ENCODE peak calls at places on chromosome 22, in five cellular contexts. B is NB4, I is GM13976, M is IMR-90, W is RWPE1. R is an unnamed sample.

GRCh38 chr22:18119409-18120110 is 9.0 kb downstream of the TUBA8 start:
- DNase-seq in B (no peak), W (no peak), I (no peak), M (no peak), R (no peak)

GRCh38 chr22:20436309-20437252 is 1.0 kb downstream of the SCARF2 start:
- DNase-seq in I (peak), B (no peak), W (no peak), M (peak), R (no peak)

GRCh38 chr22:39349506-39349966 is 255 bp upstream of the SYNGR1 start:
- DNase-seq in B (no peak), M (no peak), I (peak), W (no peak), R (no peak)

GRCh38 chr22:25235547-25236290 is 16.3 kb downstream of the CRYBB2 start:
- DNase-seq in W (peak), I (peak), B (peak), M (peak), R (peak)

GRCh38 chr22:42844756-42845155 is 12.3 kb downstream of the ARFGAP3 start:
- DNase-seq in I (no peak), W (peak), M (peak), B (no peak), R (peak)

GRCh38 chr22:42357634-42358296 is 74.4 kb downstream of the NFAM1 start:
- DNase-seq in I (no peak), M (no peak), B (no peak), W (peak), R (peak)

GRCh38 chr22:26550498-26551033 is 38.3 kb upstream of the TFIP11 start:
- DNase-seq in W (no peak), I (no peak), M (peak), B (no peak), R (no peak)

GRCh38 chr22:50305658-50306566 is 1.5 kb downstream of the PLXNB2 start:
- DNase-seq in W (peak), M (peak), B (peak), I (peak), R (peak)

GRCh38 chr22:19166421-19166820 is 12.1 kb downstream of the SLC25A1 start:
- DNase-seq in W (no peak), I (no peak), B (no peak), M (no peak), R (no peak)

GRCh38 chr22:19167106-19167869 is 11.2 kb downstream of the SLC25A1 start:
- DNase-seq in B (no peak), M (no peak), W (no peak), I (no peak), R (no peak)

GRCh38 chr22:19168088-19168890 is 10.2 kb downstream of the SLC25A1 start:
- DNase-seq in I (no peak), W (no peak), M (no peak), B (no peak), R (no peak)

GRCh38 chr22:19169002-19169946 is 9.3 kb downstream of the SLC25A1 start:
- DNase-seq in W (no peak), B (no peak), M (no peak), I (no peak), R (no peak)

GRCh38 chr22:19164425-19164824 is 14.1 kb downstream of the SLC25A1 start:
- DNase-seq in I (no peak), W (no peak), M (no peak), B (no peak), R (no peak)
- TF ChIP-seq CTCF in I (no peak), W (no peak), M (no peak), B (no peak), R (no peak)

DNA sequence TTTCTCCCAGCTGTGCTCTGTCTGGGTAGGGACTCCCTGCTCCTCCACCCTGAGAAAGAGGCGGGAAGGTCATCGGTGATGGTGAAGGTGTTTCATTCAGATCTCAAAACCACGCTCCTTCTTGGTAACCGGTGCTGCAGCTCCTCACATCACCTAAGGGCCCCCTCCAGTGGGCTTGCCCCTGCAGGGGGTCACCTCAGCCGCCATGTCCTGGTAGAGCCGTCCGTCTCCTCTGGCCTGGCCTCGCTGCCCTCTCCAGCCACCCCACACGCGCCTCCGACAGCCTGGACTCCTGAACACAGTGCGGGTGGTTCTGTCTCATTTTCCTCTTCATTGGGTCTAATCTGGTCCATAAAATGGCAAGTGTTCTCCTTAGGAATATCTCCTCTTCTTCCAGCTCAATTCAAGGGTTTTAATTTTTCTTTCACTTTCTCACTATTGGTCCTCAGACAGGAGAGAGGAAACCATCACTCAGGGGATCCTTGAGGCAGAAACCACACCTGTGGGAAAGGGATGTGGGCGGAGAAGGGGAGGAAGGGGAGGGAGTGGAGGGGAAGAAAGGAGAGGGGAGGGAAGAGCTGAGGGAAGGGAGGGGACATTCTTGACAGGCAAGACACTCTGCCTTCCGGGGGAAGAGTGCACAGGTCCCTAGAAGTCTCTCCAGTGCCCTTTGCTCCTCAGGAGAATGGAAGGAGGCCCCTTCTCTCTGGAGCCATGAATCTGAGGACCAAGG is 1338.4 kb downstream of the TBC1D22A start:
- DNase-seq in I (no peak), M (no peak), B (no peak), W (no peak), R (no peak)
- TF ChIP-seq CTCF in I (no peak), M (no peak), B (no peak), W (no peak), R (no peak)

GRCh38 chr22:23072035-23072910 is 2.0 kb downstream of the GNAZ start:
- DNase-seq in W (no peak), M (peak), B (no peak), I (no peak), R (no peak)

GRCh38 chr22:23069502-23070357 is 589 bp upstream of the GNAZ start:
- DNase-seq in B (peak), W (peak), M (peak), I (peak), R (peak)

GRCh38 chr22:23071163-23072034 is 1.1 kb downstream of the GNAZ start:
- DNase-seq in I (no peak), B (no peak), W (no peak), M (no peak), R (no peak)

GRCh38 chr22:23068832-23069385 is 1.4 kb upstream of the GNAZ start:
- DNase-seq in B (no peak), I (no peak), M (no peak), W (no peak), R (no peak)

DNA sequence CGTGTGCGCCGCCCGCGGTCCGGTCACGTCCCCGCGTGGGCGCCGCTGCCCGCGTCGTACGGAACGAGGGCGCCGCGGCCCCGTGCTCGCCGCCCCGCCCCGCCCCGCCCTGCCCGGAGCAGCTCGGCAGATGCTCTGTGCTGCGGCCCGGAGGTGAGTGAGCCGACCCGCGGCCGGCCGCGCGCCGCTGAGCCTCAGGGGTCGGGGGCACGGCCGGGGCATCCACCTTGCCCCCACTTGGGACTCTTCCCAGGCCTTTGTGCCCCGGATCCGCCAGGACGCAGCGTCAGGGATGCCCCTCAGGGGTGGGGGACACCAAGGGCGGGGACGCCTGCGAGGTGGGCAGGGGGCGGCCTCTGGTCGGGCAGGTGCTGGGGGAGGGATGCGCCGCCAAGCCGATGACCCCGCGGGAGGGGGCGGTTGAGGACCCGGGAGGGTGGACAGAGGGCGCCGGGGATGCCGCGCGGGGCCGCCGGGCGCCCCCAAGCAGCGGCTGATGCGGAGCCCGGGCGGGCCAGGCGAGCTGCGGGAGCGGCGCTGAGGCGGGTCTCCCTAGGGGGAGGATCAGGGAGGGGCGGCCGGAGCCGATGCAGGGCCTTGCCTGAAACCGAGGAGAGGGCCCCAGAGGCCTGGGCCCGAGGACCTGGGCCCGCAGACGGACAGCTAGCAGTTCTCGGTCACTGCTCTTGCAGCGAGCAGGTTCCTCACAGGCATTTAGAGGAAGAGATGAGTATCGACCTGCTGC is at the start of gene GNAZ:
- DNase-seq in B (peak), I (peak), M (no peak), W (no peak), R (no peak)
- TF ChIP-seq CTCF in B (no peak), I (no peak), M (no peak), W (no peak), R (no peak)

GRCh38 chr22:30825711-30826505 is 131.2 kb downstream of the OSBP2 start:
- DNase-seq in I (peak), B (no peak), M (no peak), W (no peak), R (no peak)

GRCh38 chr22:30829901-30830550 is 135.4 kb downstream of the OSBP2 start:
- DNase-seq in I (peak), B (no peak), M (peak), W (peak), R (no peak)

GRCh38 chr22:30828187-30829155 is 133.8 kb downstream of the OSBP2 start:
- DNase-seq in W (no peak), I (peak), B (no peak), M (no peak), R (no peak)

GRCh38 chr22:30826670-30827355 is 132.1 kb downstream of the OSBP2 start:
- DNase-seq in W (no peak), B (no peak), M (no peak), I (peak), R (no peak)

GRCh38 chr22:30827646-30828045 is 133.0 kb downstream of the OSBP2 start:
- DNase-seq in M (no peak), W (no peak), I (peak), B (no peak), R (no peak)
- TF ChIP-seq CTCF in M (no peak), W (no peak), I (no peak), B (no peak), R (no peak)

GRCh38 chr22:46537946-46538815 is 761 bp upstream of the CELSR1 start:
- DNase-seq in M (peak), W (no peak), I (no peak), B (peak), R (no peak)
- TF ChIP-seq CTCF in M (no peak), W (peak), I (no peak), B (peak), R (no peak)

GRCh38 chr22:36874731-36875130 is 13.9 kb downstream of the NCF4 start:
- DNase-seq in M (no peak), B (no peak), W (no peak), I (no peak), R (no peak)

GRCh38 chr22:36872084-36872483 is 11.3 kb downstream of the NCF4 start:
- DNase-seq in M (no peak), B (no peak), W (no peak), I (no peak), R (no peak)

GRCh38 chr22:36872866-36873498 is 12.2 kb downstream of the NCF4 start:
- DNase-seq in B (no peak), I (no peak), W (no peak), M (no peak), R (no peak)

GRCh38 chr22:36874309-36874696 is 13.5 kb downstream of the NCF4 start:
- DNase-seq in B (no peak), M (no peak), W (no peak), I (no peak), R (no peak)

DNA sequence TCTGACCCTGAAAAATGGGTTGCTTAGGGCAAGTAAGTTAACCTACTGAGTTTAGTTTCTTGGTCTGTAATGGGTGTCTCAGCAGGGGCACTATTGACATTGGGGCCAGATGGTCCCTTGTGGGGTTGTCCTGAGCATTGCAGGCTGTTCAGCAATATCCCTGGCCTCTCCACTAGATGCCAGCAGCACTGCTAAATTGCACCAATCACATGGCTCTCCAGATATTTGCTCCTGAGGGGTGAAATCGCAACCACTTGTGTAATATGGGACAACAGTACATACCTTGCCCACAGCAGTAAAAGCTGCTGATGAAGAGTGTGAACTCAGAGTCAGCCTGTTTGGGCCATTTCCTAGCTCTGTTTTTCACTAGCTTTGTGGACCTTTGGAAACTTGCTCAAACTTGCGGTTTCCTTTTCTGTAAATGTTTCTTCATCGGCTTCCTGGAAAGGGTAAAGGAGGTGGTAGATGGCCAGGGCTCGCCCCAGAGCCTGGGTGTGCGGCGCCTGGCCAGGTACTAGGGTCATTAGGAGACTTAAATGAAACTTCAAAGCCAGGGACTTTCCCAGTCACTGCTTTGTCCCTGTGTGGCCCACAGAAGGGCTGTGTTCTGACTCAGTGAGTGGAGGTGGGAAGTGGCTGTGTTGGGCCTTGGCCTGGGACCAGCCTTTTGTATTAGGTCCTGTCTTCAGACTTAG is 13.0 kb downstream of the NCF4 start:
- DNase-seq in M (peak), B (peak), W (peak), I (peak), R (no peak)
- TF ChIP-seq CTCF in M (peak), B (peak), W (peak), I (peak), R (peak)

DNA sequence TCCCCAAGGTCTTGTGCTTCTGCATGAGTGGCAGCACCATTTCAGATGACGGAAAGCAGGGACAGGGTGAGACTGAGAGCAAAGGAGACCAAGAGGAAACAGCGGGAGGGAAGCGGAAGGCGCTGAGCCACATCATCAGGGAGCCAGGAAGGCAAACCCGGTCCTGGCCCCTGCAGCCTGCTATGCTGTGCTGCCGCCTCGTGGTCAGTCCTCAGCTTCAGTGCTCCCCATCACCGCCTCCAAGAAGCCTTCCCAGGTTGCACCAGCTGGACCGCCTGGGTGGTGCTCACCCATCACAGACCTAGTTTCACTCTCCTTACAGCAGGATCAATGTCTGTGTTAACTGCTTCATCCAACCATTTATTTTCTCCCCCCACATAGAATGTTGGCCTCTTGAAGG is 73.0 kb upstream of the PHF21B start:
- DNase-seq in M (no peak), W (no peak), B (peak), I (peak), R (no peak)
- TF ChIP-seq CTCF in M (peak), W (no peak), B (peak), I (peak), R (peak)

R was measured in LNCaP clone FGC.